ENCODE peak calls at places on chromosome X, in four cellular contexts. H is thyroid gland, I is AG04450, K is A673. N is an unnamed sample.

GRCh38 chrX:100089724-100090123 is 320.3 kb downstream of the PCDH19 start:
- DNase-seq in H (no peak), K (no peak), I (no peak), N (no peak)

GRCh38 chrX:53282313-53282712 is 929 bp upstream of the IQSEC2 start:
- DNase-seq in H (no peak), I (no peak), K (peak; percentile 49), N (no peak)

GRCh38 chrX:72041901-72042859 is 89.5 kb downstream of the RTL5 start:
- DNase-seq in K (no peak), H (no peak), I (no peak), N (no peak)

GRCh38 chrX:8726031-8726652 is 5.8 kb downstream of the ANOS1 start:
- DNase-seq in H (no peak), I (no peak), K (no peak), N (no peak)

GRCh38 chrX:125150231-125150630 is 169.4 kb upstream of the TEX13C start:
- DNase-seq in H (no peak), I (no peak), K (no peak), N (no peak)

GRCh38 chrX:2572740-2573139 is 72.0 kb upstream of the DHRSX start:
- DNase-seq in I (no peak), H (no peak), K (no peak), N (no peak)

GRCh38 chrX:64204701-64205440 is 637 bp downstream of the AMER1 start:
- DNase-seq in K (peak; percentile 19), H (peak; percentile 66), I (no peak), N (peak; percentile 15)

GRCh38 chrX:36856849-36857248 is 151.3 kb upstream of the FAM47C start:
- DNase-seq in I (no peak), K (peak; percentile 51), H (no peak), N (no peak)

GRCh38 chrX:86148024-86148511 is at the start of gene DACH2:
- DNase-seq in H (peak; percentile 86), K (peak; percentile 63), I (peak; percentile 24), N (peak; percentile 57)

GRCh38 chrX:113457719-113458118 is 617.1 kb upstream of the AMOT start:
- DNase-seq in K (no peak), H (no peak), I (no peak), N (no peak)

DNA sequence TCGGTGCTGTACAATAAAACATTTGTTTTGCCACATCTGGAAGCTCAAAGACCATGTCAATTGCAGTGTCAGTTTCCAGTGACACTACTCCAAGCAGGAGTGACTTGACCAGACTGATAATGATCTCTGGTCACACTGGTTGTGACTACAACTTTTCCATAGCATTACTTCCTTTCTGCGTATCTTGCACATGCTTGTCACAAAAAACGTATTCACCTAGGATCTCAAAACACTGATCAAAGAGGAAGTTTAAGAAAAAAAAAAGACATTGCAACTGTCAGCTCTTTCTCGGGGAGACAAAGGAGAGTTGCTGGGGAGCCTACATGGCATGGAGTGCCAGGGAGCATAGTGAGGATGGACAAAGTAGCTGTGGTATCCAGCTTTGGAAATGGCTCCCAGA is 60.6 kb downstream of the OPHN1 start:
- DNase-seq in I (no peak), K (no peak), H (no peak), N (no peak)
- H3K27ac ChIP-seq in I (no peak overlapping the region), K (no peak overlapping the region), H (no peak overlapping the region), N (no peak overlapping the region)

GRCh38 chrX:101550362-101550761 is at the start of gene ARMCX1:
- DNase-seq in H (peak; percentile 55), I (peak; percentile 45), K (peak; percentile 47), N (peak; percentile 13)
- H3K27ac ChIP-seq in H (peak within 1 kb of the TSS; percentile 66), I (peak within 1 kb of the TSS; percentile 90), K (peak within 1 kb of the TSS; percentile 18), N (peak within 1 kb of the TSS; percentile 82)

GRCh38 chrX:153477901-153478300 is 7.5 kb upstream of the HAUS7 start:
- DNase-seq in I (no peak), H (no peak), K (no peak), N (no peak)
- H3K27ac ChIP-seq in I (no peak overlapping the region), H (no peak overlapping the region), K (peak overlapping the region; percentile 71), N (no peak overlapping the region)

DNA sequence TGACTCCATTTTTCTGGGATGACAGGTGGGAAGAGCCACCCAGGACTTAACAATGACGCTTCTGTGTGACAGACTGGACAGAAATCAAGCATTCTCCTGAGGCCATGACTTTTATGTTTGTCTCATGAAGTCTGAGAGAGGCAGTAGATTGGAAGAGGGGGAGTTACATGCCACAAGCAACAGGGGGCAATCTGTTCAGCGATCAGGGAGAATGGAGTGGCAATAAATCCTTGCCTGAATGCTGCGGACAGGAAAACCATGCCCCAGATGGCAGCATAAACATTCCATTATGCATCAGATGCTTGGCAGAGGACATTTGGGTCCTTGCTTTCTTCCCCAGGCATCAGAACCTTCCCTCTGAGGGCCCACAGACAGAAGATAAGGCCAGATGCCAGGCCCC is 312.4 kb upstream of the DIPK2B start:
- DNase-seq in K (peak; percentile 71), H (no peak), I (no peak), N (no peak)
- H3K27ac ChIP-seq in K (no peak overlapping the region), H (no peak overlapping the region), I (no peak overlapping the region), N (no peak overlapping the region)

DNA sequence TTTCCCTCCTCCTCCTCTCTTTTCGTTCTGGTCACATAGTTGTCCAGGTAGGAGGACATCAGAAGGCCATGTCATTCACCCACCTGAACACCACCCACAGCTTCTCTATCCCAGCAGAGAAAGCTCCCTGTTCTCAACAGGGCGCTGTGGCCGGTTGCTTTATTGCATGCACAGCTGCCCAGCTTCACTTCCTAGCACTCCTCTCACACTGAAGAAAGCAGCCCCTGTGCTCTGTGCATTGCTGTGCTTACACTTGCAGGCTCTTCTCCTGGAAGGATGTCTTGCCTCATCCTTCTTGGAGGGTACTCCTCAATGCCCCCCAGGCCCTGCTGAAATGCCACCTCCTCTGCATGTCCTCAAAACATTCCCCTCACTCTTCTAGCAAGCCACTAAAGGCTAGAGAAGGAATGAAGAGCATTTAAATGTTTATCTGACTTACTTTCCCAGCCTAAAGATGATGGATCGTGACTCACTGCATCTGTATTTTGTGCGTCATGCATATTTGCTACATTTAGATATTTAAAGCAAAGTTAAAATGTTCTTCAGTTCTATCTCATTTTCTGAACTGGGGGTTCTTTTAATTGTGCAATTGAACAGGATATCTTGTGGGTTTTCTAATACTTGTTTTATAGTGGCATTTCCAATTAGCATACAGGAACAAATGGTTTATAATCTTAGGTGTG is 186.4 kb upstream of the PUDP start:
- DNase-seq in H (no peak), I (peak; percentile 55), K (no peak), N (no peak)
- H3K27ac ChIP-seq in H (no peak overlapping the region), I (peak overlapping the region; percentile 80), K (no peak overlapping the region), N (no peak overlapping the region)

GRCh38 chrX:133722756-133723155 is 262.6 kb downstream of the GPC3 start:
- DNase-seq in K (no peak), H (no peak), I (no peak), N (no peak)

GRCh38 chrX:133726642-133727041 is 258.8 kb downstream of the GPC3 start:
- DNase-seq in K (peak; percentile 4), I (no peak), H (no peak), N (no peak)

GRCh38 chrX:133723930-133724329 is 261.5 kb downstream of the GPC3 start:
- DNase-seq in I (no peak), K (no peak), H (no peak), N (no peak)

GRCh38 chrX:133726211-133726630 is 259.2 kb downstream of the GPC3 start:
- DNase-seq in I (peak; percentile 21), K (peak; percentile 86), H (no peak), N (no peak)
- H3K27ac ChIP-seq in I (no peak overlapping the region), K (peak overlapping the region; percentile 3), H (no peak overlapping the region), N (no peak overlapping the region)